ENCODE peak calls at places on chromosomes 1 and 21, in four cellular contexts. O, Z, P and B are unnamed samples.

GRCh38 chr1:21510113-21510493 is 880 bp downstream of the ALPL start:
- DNase-seq in Z (no peak), P (no peak), O (no peak), B (no peak)

GRCh38 chr1:67126111-67126746 is 8.5 kb downstream of the C1orf141 start:
- DNase-seq in P (no peak), O (no peak), Z (no peak), B (no peak)

GRCh38 chr1:226003502-226004170 is 4.5 kb upstream of the SDE2 start:
- DNase-seq in O (no peak), Z (no peak), P (no peak), B (no peak)

GRCh38 chr1:57874426-57874825 is 450.6 kb upstream of the DAB1 start:
- DNase-seq in P (no peak), O (no peak), Z (no peak), B (no peak)

GRCh38 chr1:208542309-208542708 is 298.1 kb upstream of the PLXNA2 start:
- DNase-seq in P (no peak), O (no peak), Z (no peak), B (no peak)

GRCh38 chr1:89175601-89176256 is at the start of gene GBP7:
- DNase-seq in Z (no peak), O (no peak), P (no peak), B (no peak)

GRCh38 chr1:199913313-199913712 is 114.2 kb upstream of the NR5A2 start:
- DNase-seq in O (no peak), P (no peak), Z (no peak), B (no peak)

GRCh38 chr1:205933672-205934618 is 9.3 kb downstream of the SLC26A9 start:
- DNase-seq in P (peak; percentile 87), Z (no peak), O (no peak), B (no peak)

GRCh38 chr1:219812491-219813221 is 115.7 kb downstream of the SLC30A10 start:
- DNase-seq in O (peak; percentile 80), Z (no peak), P (peak; percentile 85), B (peak; percentile 79)

GRCh38 chr1:54227836-54228435 is 28.0 kb downstream of the MRPL37 start:
- DNase-seq in O (no peak), Z (no peak), P (no peak), B (no peak)

GRCh38 chr1:168112673-168113305 is 23.9 kb downstream of the GPR161 start:
- DNase-seq in P (no peak), O (no peak), Z (peak; percentile 27), B (peak; percentile 52)

GRCh38 chr1:247360116-247360898 is 28.6 kb upstream of the ZNF496 start:
- DNase-seq in P (no peak), O (no peak), Z (no peak), B (no peak)

GRCh38 chr1:240765732-240766363 is 153.9 kb upstream of the GREM2 start:
- DNase-seq in Z (no peak), P (no peak), O (no peak), B (no peak)

GRCh38 chr1:93033785-93034184 is 45.3 kb upstream of the MTF2 start:
- DNase-seq in P (no peak), O (no peak), Z (peak; percentile 48), B (no peak)

GRCh38 chr1:62144238-62144831 is 50.3 kb upstream of the L1TD1 start:
- DNase-seq in Z (no peak), O (peak; percentile 44), P (peak; percentile 39), B (peak; percentile 66)

GRCh38 chr1:28104866-28105467 is 16.6 kb upstream of the EYA3 start:
- DNase-seq in P (peak; percentile 77), O (peak; percentile 88), Z (no peak), B (peak; percentile 92)

GRCh38 chr1:38444311-38444710 is 397.7 kb upstream of the POU3F1 start:
- DNase-seq in Z (no peak), P (no peak), O (no peak), B (no peak)

GRCh38 chr1:238789916-238790667 is 596.3 kb upstream of the CHRM3 start:
- DNase-seq in P (no peak), O (no peak), Z (no peak), B (no peak)

GRCh38 chr21:25313891-25314646 is 293.2 kb downstream of the MRPL39 start:
- DNase-seq in P (no peak), Z (no peak), O (no peak), B (no peak)

GRCh38 chr1:3700631-3701030 is 48.3 kb downstream of the TP73 start:
- DNase-seq in O (no peak), P (no peak), Z (no peak), B (no peak)

GRCh38 chr1:26994772-26995625 is 1.5 kb downstream of the TRNP1 start:
- DNase-seq in P (no peak), O (no peak), Z (no peak), B (no peak)

GRCh38 chr1:159532922-159533321 is 2.9 kb downstream of the OR10J5 start:
- DNase-seq in P (no peak), O (no peak), Z (no peak), B (no peak)

GRCh38 chr1:214830956-214831355 is 228.0 kb downstream of the CENPF start:
- DNase-seq in P (no peak), Z (no peak), O (no peak), B (no peak)

GRCh38 chr1:203153989-203154821 is 21.4 kb downstream of the MYBPH start:
- DNase-seq in Z (no peak), P (no peak), O (no peak), B (no peak)

GRCh38 chr1:225442156-225442555 is 14.3 kb upstream of the LBR start:
- DNase-seq in O (no peak), Z (no peak), P (no peak), B (no peak)

GRCh38 chr1:64493864-64494263 is 23.9 kb downstream of the CACHD1 start:
- DNase-seq in P (no peak), O (no peak), Z (no peak), B (no peak)

GRCh38 chr21:45916011-45916840 is 65.3 kb upstream of the COL6A1 start:
- DNase-seq in P (no peak), O (no peak), Z (no peak), B (no peak)
- TF ChIP-seq FOXK2 in P (no peak), O (no peak), Z (no peak), B (no peak)

GRCh38 chr1:157073944-157074685 is 25.5 kb downstream of the ETV3L start:
- DNase-seq in O (no peak), P (peak; percentile 73), Z (no peak), B (peak; percentile 82)

DNA sequence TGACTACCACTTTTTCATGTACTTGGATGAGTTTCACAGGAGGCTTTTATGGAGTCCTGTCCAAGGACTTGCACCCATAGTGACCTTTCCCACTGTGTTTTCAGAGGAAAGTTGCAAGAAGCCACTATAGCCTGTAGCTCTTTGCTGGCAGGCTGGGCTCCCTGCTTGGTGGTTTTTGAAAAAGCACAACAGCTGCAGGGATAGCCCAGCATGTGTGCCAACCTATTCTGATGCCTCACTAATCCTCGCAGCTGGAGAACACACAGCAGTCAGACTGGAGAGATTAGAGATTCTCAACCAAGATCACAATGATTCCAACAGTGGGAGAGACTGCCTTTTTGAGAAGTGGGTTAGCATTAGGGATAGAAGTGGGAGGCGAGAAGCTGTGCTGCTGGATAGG is 24.1 kb upstream of the ARHGEF11 start:
- DNase-seq in P (no peak), O (no peak), Z (no peak), B (no peak)
- TF ChIP-seq SP1 in P (no peak), O (no peak), Z (no peak), B (no peak)

GRCh38 chr1:19484793-19485361 is 462 bp downstream of the CAPZB start:
- DNase-seq in O (peak; percentile 95), P (no peak), Z (no peak), B (peak; percentile 40)
- TF ChIP-seq FOXK2 in O (no peak), P (no peak), Z (no peak), B (no peak)

DNA sequence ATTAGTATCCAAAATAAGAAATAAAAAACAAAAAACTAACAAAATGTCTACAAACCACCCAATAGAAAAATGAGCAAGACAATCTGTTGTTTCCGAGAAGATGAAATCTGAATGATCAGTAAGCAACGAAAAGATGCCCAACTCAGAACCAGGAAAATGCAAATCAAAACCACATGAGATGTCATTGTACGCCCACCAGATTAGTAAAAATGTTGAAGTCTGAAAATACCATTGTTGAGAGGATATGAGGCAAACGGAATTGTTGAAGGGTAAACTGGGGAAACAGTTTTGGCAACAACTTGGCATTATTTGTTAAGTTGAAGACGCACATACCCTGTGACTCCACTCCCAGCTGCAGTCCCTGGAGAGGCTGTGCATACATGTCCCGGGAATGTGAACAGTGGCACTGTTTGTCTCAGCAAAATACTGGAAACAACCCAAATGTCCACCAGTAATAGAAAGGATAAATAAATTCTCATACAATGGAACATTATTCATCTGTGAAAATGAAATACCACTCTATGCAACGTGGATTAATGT is 10.6 kb downstream of the ZBTB17 start:
- DNase-seq in P (no peak), Z (peak; percentile 82), O (peak; percentile 6), B (no peak)
- TF ChIP-seq SP1 in P (no peak), Z (peak; percentile 50), O (no peak), B (no peak)

GRCh38 chr1:76494807-76495206 is 372.5 kb upstream of the ST6GALNAC5 start:
- DNase-seq in Z (peak; percentile 45), P (no peak), O (no peak), B (no peak)

GRCh38 chr1:76491737-76492136 is 375.5 kb upstream of the ST6GALNAC5 start:
- DNase-seq in P (no peak), O (no peak), Z (no peak), B (no peak)

GRCh38 chr1:76492752-76493420 is 374.4 kb upstream of the ST6GALNAC5 start:
- DNase-seq in O (no peak), P (no peak), Z (no peak), B (no peak)
- TF ChIP-seq FOXK2 in O (no peak), P (no peak), Z (no peak), B (no peak)

GRCh38 chr21:27134513-27134912 is 167.6 kb upstream of the ADAMTS5 start:
- DNase-seq in P (no peak), O (no peak), Z (no peak), B (no peak)
- TF ChIP-seq SP1 in P (no peak), O (no peak), Z (no peak), B (no peak)

DNA sequence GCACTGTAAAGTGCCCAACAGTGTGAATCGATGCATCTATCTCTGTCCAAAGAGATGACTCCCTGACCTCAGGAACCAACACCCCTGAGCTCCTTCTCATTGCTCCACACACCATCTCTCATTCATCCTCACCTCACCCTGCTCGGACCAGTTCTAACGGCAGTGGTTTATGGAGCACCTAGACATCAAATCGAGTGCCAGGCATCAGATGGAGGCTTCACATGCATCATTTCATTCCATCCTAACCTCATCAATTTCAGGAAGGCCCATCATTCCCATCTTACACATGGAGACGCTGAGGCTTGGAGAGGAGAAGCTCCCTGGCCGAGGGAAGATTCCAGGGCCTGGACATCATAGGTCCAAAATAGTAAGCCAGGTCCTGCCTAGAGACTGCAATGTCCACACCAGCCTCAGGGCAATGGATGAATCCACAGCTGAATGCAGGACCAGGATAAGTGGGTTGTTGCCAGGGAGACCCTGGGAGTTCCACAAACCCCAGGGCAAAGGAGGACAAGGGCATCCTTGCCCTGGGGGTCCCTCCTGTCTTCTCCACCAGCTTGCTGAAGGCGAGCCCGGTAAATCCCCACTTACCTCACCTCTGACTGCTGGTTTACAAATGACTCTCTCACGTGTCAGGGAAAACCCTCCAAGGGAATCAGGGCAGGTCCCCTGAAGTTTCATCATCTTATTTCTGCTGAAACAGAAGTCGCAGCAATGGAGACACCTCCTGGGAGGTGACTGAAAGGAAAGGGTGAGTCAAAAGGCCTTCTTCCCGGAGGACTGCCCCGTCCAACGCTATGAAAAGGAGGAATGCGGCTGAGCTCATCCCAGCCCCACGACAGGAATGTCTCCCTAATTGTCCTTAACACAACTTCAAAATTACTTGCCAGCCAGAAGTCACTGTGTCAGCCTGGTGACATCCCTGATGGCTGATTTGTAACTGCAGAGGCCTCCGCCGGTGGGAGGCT is 9.0 kb upstream of the IFFO2 start:
- DNase-seq in O (no peak), Z (no peak), P (no peak), B (no peak)
- TF ChIP-seq FOXK2 in O (no peak), Z (no peak), P (no peak), B (no peak)